ENCODE peak calls at places on chromosomes 16 and 17, in ten cellular contexts. One of them, this sample, is unnamed.

GRCh38 chr17:80296221-80296620 is 35.6 kb downstream of the RNF213 start:
- DNase-seq in A172: no peak
- DNase-seq in stimulated activated CD8-positive, alpha-beta memory T cell treated with anti-CD3 and anti-CD28 coated beads, Interleukin-4, amount 100 ng/mL, for 1 hour: no peak
- DNase-seq in effector memory CD4-positive, alpha-beta T cell: no peak
- DNase-seq in thoracic aorta: no peak
- DNase-seq in GM20000: no peak
- DNase-seq in activated CD4-positive, alpha-beta memory T cell treated with anti-CD3 and anti-CD28 coated beads, Interleukin-2, amount 10 ng/mL, durations not matched to agents 7 days and 5 days: no peak
- DNase-seq in kidney: peak
- DNase-seq in NCI-H510A treated with DMSO at 0.1 percent for 48 hours: no peak
- DNase-seq in activated naive CD8-positive, alpha-beta T cell treated with anti-CD3 and anti-CD28 coated beads, Interleukin-2, amount 50 U/mL, for 24 hours: no peak
- DNase-seq in this sample: no peak

GRCh38 chr16:67086829-67087228 is 22.9 kb upstream of the PHAF1 start:
- DNase-seq in A172: no peak
- DNase-seq in stimulated activated CD8-positive, alpha-beta memory T cell treated with anti-CD3 and anti-CD28 coated beads, Interleukin-4, amount 100 ng/mL, for 1 hour: no peak
- DNase-seq in effector memory CD4-positive, alpha-beta T cell: no peak
- DNase-seq in thoracic aorta: no peak
- DNase-seq in GM20000: no peak
- DNase-seq in activated CD4-positive, alpha-beta memory T cell treated with anti-CD3 and anti-CD28 coated beads, Interleukin-2, amount 10 ng/mL, durations not matched to agents 7 days and 5 days: no peak
- DNase-seq in kidney: no peak
- DNase-seq in NCI-H510A treated with DMSO at 0.1 percent for 48 hours: no peak
- DNase-seq in activated naive CD8-positive, alpha-beta T cell treated with anti-CD3 and anti-CD28 coated beads, Interleukin-2, amount 50 U/mL, for 24 hours: no peak
- DNase-seq in this sample: no peak

GRCh38 chr17:56416682-56417351 is 176.7 kb upstream of the NOG start:
- DNase-seq in A172: no peak
- DNase-seq in stimulated activated CD8-positive, alpha-beta memory T cell treated with anti-CD3 and anti-CD28 coated beads, Interleukin-4, amount 100 ng/mL, for 1 hour: no peak
- DNase-seq in effector memory CD4-positive, alpha-beta T cell: no peak
- DNase-seq in thoracic aorta: no peak
- DNase-seq in GM20000: no peak
- DNase-seq in activated CD4-positive, alpha-beta memory T cell treated with anti-CD3 and anti-CD28 coated beads, Interleukin-2, amount 10 ng/mL, durations not matched to agents 7 days and 5 days: no peak
- DNase-seq in kidney: no peak
- DNase-seq in NCI-H510A treated with DMSO at 0.1 percent for 48 hours: no peak
- DNase-seq in activated naive CD8-positive, alpha-beta T cell treated with anti-CD3 and anti-CD28 coated beads, Interleukin-2, amount 50 U/mL, for 24 hours: no peak
- DNase-seq in this sample: no peak

GRCh38 chr16:12600116-12600515 is 203.6 kb downstream of the CPPED1 start:
- DNase-seq in A172: no peak
- DNase-seq in stimulated activated CD8-positive, alpha-beta memory T cell treated with anti-CD3 and anti-CD28 coated beads, Interleukin-4, amount 100 ng/mL, for 1 hour: no peak
- DNase-seq in effector memory CD4-positive, alpha-beta T cell: no peak
- DNase-seq in thoracic aorta: no peak
- DNase-seq in GM20000: no peak
- DNase-seq in activated CD4-positive, alpha-beta memory T cell treated with anti-CD3 and anti-CD28 coated beads, Interleukin-2, amount 10 ng/mL, durations not matched to agents 7 days and 5 days: no peak
- DNase-seq in kidney: no peak
- DNase-seq in NCI-H510A treated with DMSO at 0.1 percent for 48 hours: no peak
- DNase-seq in activated naive CD8-positive, alpha-beta T cell treated with anti-CD3 and anti-CD28 coated beads, Interleukin-2, amount 50 U/mL, for 24 hours: no peak
- DNase-seq in this sample: no peak

GRCh38 chr16:61891460-61891859 is 144.8 kb downstream of the CDH8 start:
- DNase-seq in A172: no peak
- DNase-seq in stimulated activated CD8-positive, alpha-beta memory T cell treated with anti-CD3 and anti-CD28 coated beads, Interleukin-4, amount 100 ng/mL, for 1 hour: no peak
- DNase-seq in effector memory CD4-positive, alpha-beta T cell: no peak
- DNase-seq in thoracic aorta: no peak
- DNase-seq in GM20000: no peak
- DNase-seq in activated CD4-positive, alpha-beta memory T cell treated with anti-CD3 and anti-CD28 coated beads, Interleukin-2, amount 10 ng/mL, durations not matched to agents 7 days and 5 days: no peak
- DNase-seq in kidney: no peak
- DNase-seq in NCI-H510A treated with DMSO at 0.1 percent for 48 hours: no peak
- DNase-seq in activated naive CD8-positive, alpha-beta T cell treated with anti-CD3 and anti-CD28 coated beads, Interleukin-2, amount 50 U/mL, for 24 hours: no peak
- DNase-seq in this sample: no peak

GRCh38 chr16:1495281-1496262 is 2.4 kb downstream of the TELO2 start:
- DNase-seq in A172: no peak
- DNase-seq in stimulated activated CD8-positive, alpha-beta memory T cell treated with anti-CD3 and anti-CD28 coated beads, Interleukin-4, amount 100 ng/mL, for 1 hour: no peak
- DNase-seq in effector memory CD4-positive, alpha-beta T cell: no peak
- DNase-seq in thoracic aorta: no peak
- DNase-seq in GM20000: no peak
- DNase-seq in activated CD4-positive, alpha-beta memory T cell treated with anti-CD3 and anti-CD28 coated beads, Interleukin-2, amount 10 ng/mL, durations not matched to agents 7 days and 5 days: no peak
- DNase-seq in kidney: peak
- DNase-seq in NCI-H510A treated with DMSO at 0.1 percent for 48 hours: no peak
- DNase-seq in activated naive CD8-positive, alpha-beta T cell treated with anti-CD3 and anti-CD28 coated beads, Interleukin-2, amount 50 U/mL, for 24 hours: no peak
- DNase-seq in this sample: peak

GRCh38 chr17:62681939-62682381 is 54.5 kb downstream of the MRC2 start:
- DNase-seq in A172: no peak
- DNase-seq in stimulated activated CD8-positive, alpha-beta memory T cell treated with anti-CD3 and anti-CD28 coated beads, Interleukin-4, amount 100 ng/mL, for 1 hour: no peak
- DNase-seq in effector memory CD4-positive, alpha-beta T cell: no peak
- DNase-seq in thoracic aorta: no peak
- DNase-seq in GM20000: no peak
- DNase-seq in activated CD4-positive, alpha-beta memory T cell treated with anti-CD3 and anti-CD28 coated beads, Interleukin-2, amount 10 ng/mL, durations not matched to agents 7 days and 5 days: no peak
- DNase-seq in kidney: no peak
- DNase-seq in NCI-H510A treated with DMSO at 0.1 percent for 48 hours: no peak
- DNase-seq in activated naive CD8-positive, alpha-beta T cell treated with anti-CD3 and anti-CD28 coated beads, Interleukin-2, amount 50 U/mL, for 24 hours: no peak
- DNase-seq in this sample: no peak

GRCh38 chr16:8372141-8372540 is 218.2 kb downstream of the TMEM114 start:
- DNase-seq in A172: no peak
- DNase-seq in stimulated activated CD8-positive, alpha-beta memory T cell treated with anti-CD3 and anti-CD28 coated beads, Interleukin-4, amount 100 ng/mL, for 1 hour: no peak
- DNase-seq in effector memory CD4-positive, alpha-beta T cell: no peak
- DNase-seq in thoracic aorta: no peak
- DNase-seq in GM20000: no peak
- DNase-seq in activated CD4-positive, alpha-beta memory T cell treated with anti-CD3 and anti-CD28 coated beads, Interleukin-2, amount 10 ng/mL, durations not matched to agents 7 days and 5 days: no peak
- DNase-seq in kidney: no peak
- DNase-seq in NCI-H510A treated with DMSO at 0.1 percent for 48 hours: no peak
- DNase-seq in activated naive CD8-positive, alpha-beta T cell treated with anti-CD3 and anti-CD28 coated beads, Interleukin-2, amount 50 U/mL, for 24 hours: no peak
- DNase-seq in this sample: no peak

GRCh38 chr16:19304670-19305240 is 19.2 kb downstream of the CLEC19A start:
- DNase-seq in A172: peak
- DNase-seq in stimulated activated CD8-positive, alpha-beta memory T cell treated with anti-CD3 and anti-CD28 coated beads, Interleukin-4, amount 100 ng/mL, for 1 hour: no peak
- DNase-seq in effector memory CD4-positive, alpha-beta T cell: no peak
- DNase-seq in thoracic aorta: no peak
- DNase-seq in GM20000: no peak
- DNase-seq in activated CD4-positive, alpha-beta memory T cell treated with anti-CD3 and anti-CD28 coated beads, Interleukin-2, amount 10 ng/mL, durations not matched to agents 7 days and 5 days: no peak
- DNase-seq in kidney: no peak
- DNase-seq in NCI-H510A treated with DMSO at 0.1 percent for 48 hours: no peak
- DNase-seq in activated naive CD8-positive, alpha-beta T cell treated with anti-CD3 and anti-CD28 coated beads, Interleukin-2, amount 50 U/mL, for 24 hours: no peak
- DNase-seq in this sample: no peak

GRCh38 chr17:41537614-41537954 is 9.5 kb upstream of the KRT19 start:
- DNase-seq in A172: no peak
- DNase-seq in stimulated activated CD8-positive, alpha-beta memory T cell treated with anti-CD3 and anti-CD28 coated beads, Interleukin-4, amount 100 ng/mL, for 1 hour: no peak
- DNase-seq in effector memory CD4-positive, alpha-beta T cell: no peak
- DNase-seq in thoracic aorta: no peak
- DNase-seq in GM20000: no peak
- DNase-seq in activated CD4-positive, alpha-beta memory T cell treated with anti-CD3 and anti-CD28 coated beads, Interleukin-2, amount 10 ng/mL, durations not matched to agents 7 days and 5 days: no peak
- DNase-seq in kidney: no peak
- DNase-seq in NCI-H510A treated with DMSO at 0.1 percent for 48 hours: no peak
- DNase-seq in activated naive CD8-positive, alpha-beta T cell treated with anti-CD3 and anti-CD28 coated beads, Interleukin-2, amount 50 U/mL, for 24 hours: no peak
- DNase-seq in this sample: no peak

GRCh38 chr16:81447383-81448101 is 2.9 kb downstream of the CMIP start:
- DNase-seq in A172: no peak
- DNase-seq in stimulated activated CD8-positive, alpha-beta memory T cell treated with anti-CD3 and anti-CD28 coated beads, Interleukin-4, amount 100 ng/mL, for 1 hour: no peak
- DNase-seq in effector memory CD4-positive, alpha-beta T cell: no peak
- DNase-seq in thoracic aorta: no peak
- DNase-seq in GM20000: no peak
- DNase-seq in activated CD4-positive, alpha-beta memory T cell treated with anti-CD3 and anti-CD28 coated beads, Interleukin-2, amount 10 ng/mL, durations not matched to agents 7 days and 5 days: no peak
- DNase-seq in kidney: peak
- DNase-seq in NCI-H510A treated with DMSO at 0.1 percent for 48 hours: no peak
- DNase-seq in activated naive CD8-positive, alpha-beta T cell treated with anti-CD3 and anti-CD28 coated beads, Interleukin-2, amount 50 U/mL, for 24 hours: no peak
- DNase-seq in this sample: no peak

GRCh38 chr16:80259289-80259805 is 281.4 kb upstream of the DYNLRB2 start:
- DNase-seq in A172: peak
- DNase-seq in stimulated activated CD8-positive, alpha-beta memory T cell treated with anti-CD3 and anti-CD28 coated beads, Interleukin-4, amount 100 ng/mL, for 1 hour: no peak
- DNase-seq in effector memory CD4-positive, alpha-beta T cell: no peak
- DNase-seq in thoracic aorta: no peak
- DNase-seq in GM20000: no peak
- DNase-seq in activated CD4-positive, alpha-beta memory T cell treated with anti-CD3 and anti-CD28 coated beads, Interleukin-2, amount 10 ng/mL, durations not matched to agents 7 days and 5 days: no peak
- DNase-seq in kidney: no peak
- DNase-seq in NCI-H510A treated with DMSO at 0.1 percent for 48 hours: no peak
- DNase-seq in activated naive CD8-positive, alpha-beta T cell treated with anti-CD3 and anti-CD28 coated beads, Interleukin-2, amount 50 U/mL, for 24 hours: no peak
- DNase-seq in this sample: no peak

GRCh38 chr16:77289331-77289809 is 90.2 kb downstream of the SYCE1L start:
- DNase-seq in A172: peak
- DNase-seq in stimulated activated CD8-positive, alpha-beta memory T cell treated with anti-CD3 and anti-CD28 coated beads, Interleukin-4, amount 100 ng/mL, for 1 hour: no peak
- DNase-seq in effector memory CD4-positive, alpha-beta T cell: no peak
- DNase-seq in thoracic aorta: no peak
- DNase-seq in GM20000: no peak
- DNase-seq in activated CD4-positive, alpha-beta memory T cell treated with anti-CD3 and anti-CD28 coated beads, Interleukin-2, amount 10 ng/mL, durations not matched to agents 7 days and 5 days: no peak
- DNase-seq in kidney: no peak
- DNase-seq in NCI-H510A treated with DMSO at 0.1 percent for 48 hours: no peak
- DNase-seq in activated naive CD8-positive, alpha-beta T cell treated with anti-CD3 and anti-CD28 coated beads, Interleukin-2, amount 50 U/mL, for 24 hours: no peak
- DNase-seq in this sample: no peak

GRCh38 chr17:83195330-83196087 is 116.1 kb downstream of the METRNL start:
- DNase-seq in A172: peak
- DNase-seq in stimulated activated CD8-positive, alpha-beta memory T cell treated with anti-CD3 and anti-CD28 coated beads, Interleukin-4, amount 100 ng/mL, for 1 hour: no peak
- DNase-seq in effector memory CD4-positive, alpha-beta T cell: no peak
- DNase-seq in thoracic aorta: peak
- DNase-seq in GM20000: no peak
- DNase-seq in activated CD4-positive, alpha-beta memory T cell treated with anti-CD3 and anti-CD28 coated beads, Interleukin-2, amount 10 ng/mL, durations not matched to agents 7 days and 5 days: no peak
- DNase-seq in kidney: peak
- DNase-seq in NCI-H510A treated with DMSO at 0.1 percent for 48 hours: no peak
- DNase-seq in activated naive CD8-positive, alpha-beta T cell treated with anti-CD3 and anti-CD28 coated beads, Interleukin-2, amount 50 U/mL, for 24 hours: peak
- DNase-seq in this sample: no peak

GRCh38 chr17:82668631-82669099 is 20.4 kb upstream of the WDR45B start:
- DNase-seq in A172: no peak
- DNase-seq in stimulated activated CD8-positive, alpha-beta memory T cell treated with anti-CD3 and anti-CD28 coated beads, Interleukin-4, amount 100 ng/mL, for 1 hour: no peak
- DNase-seq in effector memory CD4-positive, alpha-beta T cell: no peak
- DNase-seq in thoracic aorta: no peak
- DNase-seq in GM20000: peak
- DNase-seq in activated CD4-positive, alpha-beta memory T cell treated with anti-CD3 and anti-CD28 coated beads, Interleukin-2, amount 10 ng/mL, durations not matched to agents 7 days and 5 days: peak
- DNase-seq in kidney: no peak
- DNase-seq in NCI-H510A treated with DMSO at 0.1 percent for 48 hours: no peak
- DNase-seq in activated naive CD8-positive, alpha-beta T cell treated with anti-CD3 and anti-CD28 coated beads, Interleukin-2, amount 50 U/mL, for 24 hours: peak
- DNase-seq in this sample: peak

GRCh38 chr16:10280262-10281170 is 98.3 kb upstream of the GRIN2A start:
- DNase-seq in A172: no peak
- DNase-seq in stimulated activated CD8-positive, alpha-beta memory T cell treated with anti-CD3 and anti-CD28 coated beads, Interleukin-4, amount 100 ng/mL, for 1 hour: no peak
- DNase-seq in effector memory CD4-positive, alpha-beta T cell: no peak
- DNase-seq in thoracic aorta: no peak
- DNase-seq in GM20000: no peak
- DNase-seq in activated CD4-positive, alpha-beta memory T cell treated with anti-CD3 and anti-CD28 coated beads, Interleukin-2, amount 10 ng/mL, durations not matched to agents 7 days and 5 days: no peak
- DNase-seq in kidney: no peak
- DNase-seq in NCI-H510A treated with DMSO at 0.1 percent for 48 hours: no peak
- DNase-seq in activated naive CD8-positive, alpha-beta T cell treated with anti-CD3 and anti-CD28 coated beads, Interleukin-2, amount 50 U/mL, for 24 hours: no peak
- DNase-seq in this sample: no peak

GRCh38 chr17:77808663-77809425 is 149.7 kb upstream of the TNRC6C start:
- DNase-seq in A172: no peak
- DNase-seq in stimulated activated CD8-positive, alpha-beta memory T cell treated with anti-CD3 and anti-CD28 coated beads, Interleukin-4, amount 100 ng/mL, for 1 hour: no peak
- DNase-seq in effector memory CD4-positive, alpha-beta T cell: no peak
- DNase-seq in thoracic aorta: no peak
- DNase-seq in GM20000: no peak
- DNase-seq in activated CD4-positive, alpha-beta memory T cell treated with anti-CD3 and anti-CD28 coated beads, Interleukin-2, amount 10 ng/mL, durations not matched to agents 7 days and 5 days: no peak
- DNase-seq in kidney: no peak
- DNase-seq in NCI-H510A treated with DMSO at 0.1 percent for 48 hours: no peak
- DNase-seq in activated naive CD8-positive, alpha-beta T cell treated with anti-CD3 and anti-CD28 coated beads, Interleukin-2, amount 50 U/mL, for 24 hours: no peak
- DNase-seq in this sample: no peak

GRCh38 chr17:37744961-37745800 is at the start of gene HNF1B:
- DNase-seq in A172: no peak
- DNase-seq in stimulated activated CD8-positive, alpha-beta memory T cell treated with anti-CD3 and anti-CD28 coated beads, Interleukin-4, amount 100 ng/mL, for 1 hour: no peak
- DNase-seq in effector memory CD4-positive, alpha-beta T cell: no peak
- DNase-seq in thoracic aorta: no peak
- DNase-seq in GM20000: peak
- DNase-seq in activated CD4-positive, alpha-beta memory T cell treated with anti-CD3 and anti-CD28 coated beads, Interleukin-2, amount 10 ng/mL, durations not matched to agents 7 days and 5 days: no peak
- DNase-seq in kidney: peak
- DNase-seq in NCI-H510A treated with DMSO at 0.1 percent for 48 hours: no peak
- DNase-seq in activated naive CD8-positive, alpha-beta T cell treated with anti-CD3 and anti-CD28 coated beads, Interleukin-2, amount 50 U/mL, for 24 hours: peak
- DNase-seq in this sample: peak

GRCh38 chr17:49076575-49077384 is 55.8 kb upstream of the B4GALNT2 start:
- DNase-seq in A172: peak
- DNase-seq in stimulated activated CD8-positive, alpha-beta memory T cell treated with anti-CD3 and anti-CD28 coated beads, Interleukin-4, amount 100 ng/mL, for 1 hour: no peak
- DNase-seq in effector memory CD4-positive, alpha-beta T cell: no peak
- DNase-seq in thoracic aorta: no peak
- DNase-seq in GM20000: no peak
- DNase-seq in activated CD4-positive, alpha-beta memory T cell treated with anti-CD3 and anti-CD28 coated beads, Interleukin-2, amount 10 ng/mL, durations not matched to agents 7 days and 5 days: no peak
- DNase-seq in kidney: no peak
- DNase-seq in NCI-H510A treated with DMSO at 0.1 percent for 48 hours: no peak
- DNase-seq in activated naive CD8-positive, alpha-beta T cell treated with anti-CD3 and anti-CD28 coated beads, Interleukin-2, amount 50 U/mL, for 24 hours: no peak
- DNase-seq in this sample: no peak

GRCh38 chr17:30550512-30551273 is 73.5 kb downstream of the GOSR1 start:
- DNase-seq in A172: peak
- DNase-seq in stimulated activated CD8-positive, alpha-beta memory T cell treated with anti-CD3 and anti-CD28 coated beads, Interleukin-4, amount 100 ng/mL, for 1 hour: no peak
- DNase-seq in effector memory CD4-positive, alpha-beta T cell: no peak
- DNase-seq in thoracic aorta: no peak
- DNase-seq in GM20000: no peak
- DNase-seq in activated CD4-positive, alpha-beta memory T cell treated with anti-CD3 and anti-CD28 coated beads, Interleukin-2, amount 10 ng/mL, durations not matched to agents 7 days and 5 days: peak
- DNase-seq in kidney: no peak
- DNase-seq in NCI-H510A treated with DMSO at 0.1 percent for 48 hours: no peak
- DNase-seq in activated naive CD8-positive, alpha-beta T cell treated with anti-CD3 and anti-CD28 coated beads, Interleukin-2, amount 50 U/mL, for 24 hours: no peak
- DNase-seq in this sample: peak

GRCh38 chr17:65017375-65017774 is 39.2 kb downstream of the GNA13 start:
- DNase-seq in A172: no peak
- DNase-seq in stimulated activated CD8-positive, alpha-beta memory T cell treated with anti-CD3 and anti-CD28 coated beads, Interleukin-4, amount 100 ng/mL, for 1 hour: no peak
- DNase-seq in effector memory CD4-positive, alpha-beta T cell: no peak
- DNase-seq in thoracic aorta: no peak
- DNase-seq in GM20000: no peak
- DNase-seq in activated CD4-positive, alpha-beta memory T cell treated with anti-CD3 and anti-CD28 coated beads, Interleukin-2, amount 10 ng/mL, durations not matched to agents 7 days and 5 days: no peak
- DNase-seq in kidney: no peak
- DNase-seq in NCI-H510A treated with DMSO at 0.1 percent for 48 hours: no peak
- DNase-seq in activated naive CD8-positive, alpha-beta T cell treated with anti-CD3 and anti-CD28 coated beads, Interleukin-2, amount 50 U/mL, for 24 hours: no peak
- DNase-seq in this sample: no peak

GRCh38 chr16:65343556-65343955 is 221.7 kb upstream of the CDH11 start:
- DNase-seq in A172: no peak
- DNase-seq in stimulated activated CD8-positive, alpha-beta memory T cell treated with anti-CD3 and anti-CD28 coated beads, Interleukin-4, amount 100 ng/mL, for 1 hour: no peak
- DNase-seq in effector memory CD4-positive, alpha-beta T cell: no peak
- DNase-seq in thoracic aorta: no peak
- DNase-seq in GM20000: no peak
- DNase-seq in activated CD4-positive, alpha-beta memory T cell treated with anti-CD3 and anti-CD28 coated beads, Interleukin-2, amount 10 ng/mL, durations not matched to agents 7 days and 5 days: no peak
- DNase-seq in kidney: no peak
- DNase-seq in NCI-H510A treated with DMSO at 0.1 percent for 48 hours: no peak
- DNase-seq in activated naive CD8-positive, alpha-beta T cell treated with anti-CD3 and anti-CD28 coated beads, Interleukin-2, amount 50 U/mL, for 24 hours: no peak
- DNase-seq in this sample: no peak

GRCh38 chr16:53091508-53092211 is 36.9 kb downstream of the CHD9 start:
- DNase-seq in A172: peak
- DNase-seq in stimulated activated CD8-positive, alpha-beta memory T cell treated with anti-CD3 and anti-CD28 coated beads, Interleukin-4, amount 100 ng/mL, for 1 hour: no peak
- DNase-seq in effector memory CD4-positive, alpha-beta T cell: no peak
- DNase-seq in thoracic aorta: no peak
- DNase-seq in GM20000: peak
- DNase-seq in activated CD4-positive, alpha-beta memory T cell treated with anti-CD3 and anti-CD28 coated beads, Interleukin-2, amount 10 ng/mL, durations not matched to agents 7 days and 5 days: no peak
- DNase-seq in kidney: peak
- DNase-seq in NCI-H510A treated with DMSO at 0.1 percent for 48 hours: no peak
- DNase-seq in activated naive CD8-positive, alpha-beta T cell treated with anti-CD3 and anti-CD28 coated beads, Interleukin-2, amount 50 U/mL, for 24 hours: peak
- DNase-seq in this sample: peak

GRCh38 chr16:60166111-60166510 is 1432.0 kb upstream of the GOT2 start:
- DNase-seq in A172: peak
- DNase-seq in stimulated activated CD8-positive, alpha-beta memory T cell treated with anti-CD3 and anti-CD28 coated beads, Interleukin-4, amount 100 ng/mL, for 1 hour: no peak
- DNase-seq in effector memory CD4-positive, alpha-beta T cell: no peak
- DNase-seq in thoracic aorta: no peak
- DNase-seq in GM20000: no peak
- DNase-seq in activated CD4-positive, alpha-beta memory T cell treated with anti-CD3 and anti-CD28 coated beads, Interleukin-2, amount 10 ng/mL, durations not matched to agents 7 days and 5 days: no peak
- DNase-seq in kidney: no peak
- DNase-seq in NCI-H510A treated with DMSO at 0.1 percent for 48 hours: no peak
- DNase-seq in activated naive CD8-positive, alpha-beta T cell treated with anti-CD3 and anti-CD28 coated beads, Interleukin-2, amount 50 U/mL, for 24 hours: no peak
- DNase-seq in this sample: no peak

GRCh38 chr17:9522074-9522473 is 53.5 kb downstream of the STX8 start:
- DNase-seq in A172: peak
- DNase-seq in stimulated activated CD8-positive, alpha-beta memory T cell treated with anti-CD3 and anti-CD28 coated beads, Interleukin-4, amount 100 ng/mL, for 1 hour: no peak
- DNase-seq in effector memory CD4-positive, alpha-beta T cell: no peak
- DNase-seq in thoracic aorta: no peak
- DNase-seq in GM20000: peak
- DNase-seq in activated CD4-positive, alpha-beta memory T cell treated with anti-CD3 and anti-CD28 coated beads, Interleukin-2, amount 10 ng/mL, durations not matched to agents 7 days and 5 days: no peak
- DNase-seq in kidney: no peak
- DNase-seq in NCI-H510A treated with DMSO at 0.1 percent for 48 hours: peak
- DNase-seq in activated naive CD8-positive, alpha-beta T cell treated with anti-CD3 and anti-CD28 coated beads, Interleukin-2, amount 50 U/mL, for 24 hours: no peak
- DNase-seq in this sample: no peak

GRCh38 chr16:89322381-89323119 is 105.0 kb downstream of the ZNF778 start:
- DNase-seq in A172: peak
- DNase-seq in stimulated activated CD8-positive, alpha-beta memory T cell treated with anti-CD3 and anti-CD28 coated beads, Interleukin-4, amount 100 ng/mL, for 1 hour: no peak
- DNase-seq in effector memory CD4-positive, alpha-beta T cell: no peak
- DNase-seq in thoracic aorta: no peak
- DNase-seq in GM20000: no peak
- DNase-seq in activated CD4-positive, alpha-beta memory T cell treated with anti-CD3 and anti-CD28 coated beads, Interleukin-2, amount 10 ng/mL, durations not matched to agents 7 days and 5 days: no peak
- DNase-seq in kidney: peak
- DNase-seq in NCI-H510A treated with DMSO at 0.1 percent for 48 hours: peak
- DNase-seq in activated naive CD8-positive, alpha-beta T cell treated with anti-CD3 and anti-CD28 coated beads, Interleukin-2, amount 50 U/mL, for 24 hours: no peak
- DNase-seq in this sample: no peak

GRCh38 chr16:31080756-31081419 is 6.7 kb downstream of the ZNF646 start:
- DNase-seq in A172: no peak
- DNase-seq in stimulated activated CD8-positive, alpha-beta memory T cell treated with anti-CD3 and anti-CD28 coated beads, Interleukin-4, amount 100 ng/mL, for 1 hour: no peak
- DNase-seq in effector memory CD4-positive, alpha-beta T cell: no peak
- DNase-seq in thoracic aorta: no peak
- DNase-seq in GM20000: no peak
- DNase-seq in activated CD4-positive, alpha-beta memory T cell treated with anti-CD3 and anti-CD28 coated beads, Interleukin-2, amount 10 ng/mL, durations not matched to agents 7 days and 5 days: no peak
- DNase-seq in kidney: no peak
- DNase-seq in NCI-H510A treated with DMSO at 0.1 percent for 48 hours: no peak
- DNase-seq in activated naive CD8-positive, alpha-beta T cell treated with anti-CD3 and anti-CD28 coated beads, Interleukin-2, amount 50 U/mL, for 24 hours: no peak
- DNase-seq in this sample: no peak

GRCh38 chr16:35377142-35377541 is 1917.7 kb downstream of the TP53TG3F start:
- DNase-seq in A172: no peak
- DNase-seq in stimulated activated CD8-positive, alpha-beta memory T cell treated with anti-CD3 and anti-CD28 coated beads, Interleukin-4, amount 100 ng/mL, for 1 hour: no peak
- DNase-seq in effector memory CD4-positive, alpha-beta T cell: no peak
- DNase-seq in thoracic aorta: no peak
- DNase-seq in GM20000: no peak
- DNase-seq in activated CD4-positive, alpha-beta memory T cell treated with anti-CD3 and anti-CD28 coated beads, Interleukin-2, amount 10 ng/mL, durations not matched to agents 7 days and 5 days: no peak
- DNase-seq in kidney: no peak
- DNase-seq in NCI-H510A treated with DMSO at 0.1 percent for 48 hours: no peak
- DNase-seq in activated naive CD8-positive, alpha-beta T cell treated with anti-CD3 and anti-CD28 coated beads, Interleukin-2, amount 50 U/mL, for 24 hours: no peak
- DNase-seq in this sample: no peak